ENCODE peak calls at places on chromosomes 4 and X, in eight cellular contexts. Y is left ventricle myocardium inferior, U is fibroblast of villous mesenchyme, O is fibroblast of the aortic adventitia, E is colonic mucosa, T is brain microvascular endothelial cell, K is bronchial epithelial cell, Z is AG09309. N is an unnamed sample.

GRCh38 chrX:12721042-12721441 is 70.2 kb upstream of the PRPS2 start:
- DNase-seq in Y (no peak), U (peak), O (no peak), E (no peak), T (no peak), K (no peak), Z (no peak), N (no peak)

GRCh38 chr4:37689353-37689752 is 3.2 kb upstream of the RELL1 start:
- DNase-seq in Y (no peak), U (no peak), O (peak), E (no peak), T (no peak), K (no peak), Z (no peak), N (peak)

GRCh38 chr4:8588196-8588470 is 4.4 kb upstream of the CPZ start:
- DNase-seq in Y (no peak), U (no peak), O (no peak), E (no peak), T (no peak), K (no peak), Z (no peak), N (no peak)

GRCh38 chr4:143026459-143027170 is 158.1 kb upstream of the USP38 start:
- DNase-seq in Y (no peak), U (no peak), O (peak), E (no peak), T (no peak), K (no peak), Z (no peak), N (no peak)

GRCh38 chr4:123526511-123526910 is 129.9 kb downstream of the SPRY1 start:
- DNase-seq in Y (no peak), U (no peak), O (no peak), E (no peak), T (no peak), K (no peak), Z (no peak), N (no peak)

GRCh38 chr4:84158670-84159069 is 340.4 kb downstream of the NKX6-1 start:
- DNase-seq in Y (no peak), U (no peak), O (no peak), E (no peak), T (no peak), K (no peak), Z (no peak), N (no peak)

GRCh38 chr4:116358633-116359222 is 726.6 kb downstream of the TRAM1L1 start:
- DNase-seq in Y (no peak), U (peak), O (peak), E (peak), T (peak), K (peak), Z (peak), N (peak)

GRCh38 chrX:138775501-138775900 is 64.0 kb upstream of the FGF13 start:
- DNase-seq in Y (no peak), U (peak), O (peak), E (no peak), T (no peak), K (peak), Z (no peak), N (peak)

GRCh38 chr4:8586671-8587468 is 5.7 kb upstream of the CPZ start:
- DNase-seq in Y (no peak), U (no peak), O (no peak), E (no peak), T (no peak), K (peak), Z (no peak), N (no peak)

GRCh38 chr4:85600501-85600900 is 125.6 kb downstream of the ARHGAP24 start:
- DNase-seq in Y (no peak), U (peak), O (no peak), E (no peak), T (no peak), K (no peak), Z (no peak), N (no peak)

GRCh38 chrX:45843518-45843917 is 642.8 kb upstream of the DIPK2B start:
- DNase-seq in Y (no peak), U (no peak), O (peak), E (no peak), T (no peak), K (peak), Z (no peak), N (peak)

GRCh38 chrX:103585421-103586313 is at the start of gene TCEAL4:
- DNase-seq in Y (peak), U (peak), O (peak), E (peak), T (peak), K (peak), Z (no peak), N (peak)

GRCh38 chrX:16970977-16971376 is 24.5 kb downstream of the REPS2 start:
- DNase-seq in Y (no peak), U (peak), O (peak), E (no peak), T (peak), K (peak), Z (no peak), N (peak)

GRCh38 chr4:5037553-5038551 is 13.4 kb upstream of the STK32B start:
- DNase-seq in Y (no peak), U (peak), O (peak), E (no peak), T (peak), K (peak), Z (peak), N (peak)

GRCh38 chr4:170089274-170089742 is 448 bp downstream of the AADAT start:
- DNase-seq in Y (no peak), U (peak), O (peak), E (peak), T (peak), K (peak), Z (no peak), N (peak)

GRCh38 chr4:13540446-13541175 is 3.7 kb downstream of the NKX3-2 start:
- DNase-seq in Y (no peak), U (no peak), O (no peak), E (no peak), T (no peak), K (no peak), Z (no peak), N (no peak)

GRCh38 chrX:155857561-155857960 is 23.6 kb upstream of the VAMP7 start:
- DNase-seq in Y (no peak), U (peak), O (peak), E (no peak), T (no peak), K (peak), Z (no peak), N (peak)

GRCh38 chrX:340121-340520 is 21.5 kb upstream of the GTPBP6 start:
- DNase-seq in Y (peak), U (no peak), O (no peak), E (no peak), T (no peak), K (no peak), Z (no peak), N (no peak)

GRCh38 chr4:154329939-154330338 is 161.7 kb downstream of the DCHS2 start:
- DNase-seq in Y (no peak), U (peak), O (peak), E (no peak), T (no peak), K (peak), Z (peak), N (peak)

GRCh38 chrX:150455220-150455618 is 92.1 kb downstream of the MAMLD1 start:
- DNase-seq in Y (no peak), U (no peak), O (no peak), E (no peak), T (no peak), K (no peak), Z (no peak), N (no peak)

GRCh38 chr4:74370912-74371311 is 6.0 kb downstream of the EREG start:
- DNase-seq in Y (no peak), U (peak), O (peak), E (peak), T (peak), K (peak), Z (no peak), N (peak)

GRCh38 chrX:23883737-23884354 is 23.9 kb downstream of the APOO start:
- DNase-seq in Y (no peak), U (peak), O (peak), E (peak), T (peak), K (peak), Z (no peak), N (peak)

GRCh38 chrX:10166731-10167149 is 10.0 kb downstream of the CLCN4 start:
- DNase-seq in Y (peak), U (no peak), O (no peak), E (no peak), T (no peak), K (no peak), Z (no peak), N (no peak)

GRCh38 chrX:143165778-143166177 is 140.1 kb downstream of the SPANXN4 start:
- DNase-seq in Y (no peak), U (no peak), O (no peak), E (no peak), T (no peak), K (no peak), Z (no peak), N (no peak)

GRCh38 chr4:163273922-163274321 is 58.5 kb downstream of the NPY1R start:
- DNase-seq in Y (no peak), U (no peak), O (no peak), E (no peak), T (no peak), K (no peak), Z (no peak), N (no peak)

GRCh38 chr4:19756661-19757060 is 495.0 kb upstream of the SLIT2 start:
- DNase-seq in Y (no peak), U (peak), O (no peak), E (no peak), T (no peak), K (no peak), Z (no peak), N (no peak)

GRCh38 chrX:44314259-44314734 is 29.2 kb downstream of the EFHC2 start:
- DNase-seq in Y (peak), U (peak), O (peak), E (peak), T (peak), K (peak), Z (no peak), N (peak)

DNA sequence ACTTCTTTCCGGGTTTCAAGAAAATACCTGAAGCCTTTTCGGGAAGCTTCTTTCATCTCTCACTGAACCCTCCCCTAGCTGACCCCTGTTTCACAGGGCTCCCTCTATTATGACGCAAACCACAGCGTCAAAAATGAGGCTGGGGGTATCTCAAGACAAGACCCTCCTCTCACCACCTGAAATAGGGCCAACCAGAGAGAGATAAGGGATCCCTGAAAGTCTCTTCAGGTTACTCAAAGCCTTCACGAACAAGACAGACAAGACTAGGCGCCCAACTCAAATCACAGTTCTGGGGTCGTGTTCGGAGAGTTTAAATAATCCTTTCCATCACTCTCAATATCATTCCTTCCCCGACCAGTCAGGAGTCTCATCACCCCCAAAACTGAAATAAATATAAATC is 1.2 kb downstream of the PHF8 start:
- DNase-seq in Y (no peak), U (no peak), O (no peak), E (no peak), T (no peak), K (peak), Z (no peak), N (no peak)
- TF ChIP-seq CTCF in Y (no peak), U (no peak), O (no peak), E (no peak), T (no peak), K (no peak), Z (no peak), N (no peak)

GRCh38 chr4:153127773-153128494 is 76.3 kb upstream of the TRIM2 start:
- DNase-seq in Y (peak), U (peak), O (peak), E (peak), T (peak), K (peak), Z (no peak), N (peak)
- H3K4me3 ChIP-seq in Y (peak), U (peak), O (peak), E (no peak), T (peak), K (no peak), Z (no peak), N (peak)

GRCh38 chrX:87583679-87584078 is 66.1 kb downstream of the KLHL4 start:
- DNase-seq in Y (no peak), U (peak), O (peak), E (peak), T (no peak), K (no peak), Z (no peak), N (peak)
- TF ChIP-seq CTCF in Y (peak), U (peak), O (peak), E (peak), T (peak), K (peak), Z (peak), N (peak)

GRCh38 chr4:113355550-113356371 is 306.3 kb downstream of the ANK2 start:
- DNase-seq in Y (peak), U (peak), O (peak), E (no peak), T (peak), K (peak), Z (peak), N (peak)
- H3K4me3 ChIP-seq in Y (peak), U (no peak), O (no peak), E (no peak), T (peak), K (no peak), Z (no peak), N (no peak)

DNA sequence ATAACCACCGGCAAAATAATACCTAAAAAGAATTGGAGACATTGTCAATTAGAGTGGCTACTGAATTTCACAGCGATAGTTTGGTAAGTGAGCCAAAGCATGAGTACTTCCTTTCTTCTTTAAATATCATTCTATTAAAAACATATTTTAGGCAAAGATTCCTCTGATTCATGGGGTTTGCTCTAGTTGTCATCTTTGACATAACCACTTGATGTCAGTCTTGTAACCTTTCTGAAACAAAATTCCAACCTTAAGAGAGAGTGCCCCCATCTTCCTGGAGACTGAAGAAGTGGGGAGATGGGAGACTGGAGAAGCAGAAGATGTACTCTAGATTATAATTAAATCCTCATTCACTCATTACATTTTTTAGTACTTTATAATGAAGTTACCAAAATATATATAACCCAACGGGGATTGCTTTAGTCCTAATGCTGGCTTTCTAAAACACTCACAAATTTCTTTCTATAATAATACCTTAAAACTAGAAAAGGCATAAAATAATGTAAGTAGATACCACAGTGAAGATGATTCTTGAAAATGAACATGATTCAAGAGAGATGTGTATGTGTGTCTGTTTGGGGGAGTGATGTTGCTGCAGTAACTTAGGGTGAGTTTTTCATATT is 96.4 kb downstream of the EMCN start:
- DNase-seq in Y (no peak), U (peak), O (peak), E (no peak), T (peak), K (peak), Z (no peak), N (peak)
- TF ChIP-seq CTCF in Y (peak), U (peak), O (peak), E (no peak), T (peak), K (peak), Z (peak), N (peak)

GRCh38 chr4:89109841-89110540 is 1.3 kb upstream of the TIGD2 start:
- DNase-seq in Y (no peak), U (no peak), O (peak), E (no peak), T (no peak), K (no peak), Z (no peak), N (peak)

GRCh38 chr4:89101256-89102161 is 9.8 kb upstream of the TIGD2 start:
- DNase-seq in Y (no peak), U (no peak), O (no peak), E (no peak), T (no peak), K (peak), Z (no peak), N (peak)

GRCh38 chr4:89108068-89108467 is 3.3 kb upstream of the TIGD2 start:
- DNase-seq in Y (no peak), U (no peak), O (no peak), E (no peak), T (no peak), K (no peak), Z (no peak), N (no peak)

GRCh38 chr4:89110541-89110985 is 770 bp upstream of the TIGD2 start:
- DNase-seq in Y (no peak), U (no peak), O (no peak), E (no peak), T (no peak), K (no peak), Z (no peak), N (no peak)

GRCh38 chr4:89105726-89106125 is 5.6 kb upstream of the TIGD2 start:
- DNase-seq in Y (no peak), U (no peak), O (no peak), E (no peak), T (no peak), K (no peak), Z (no peak), N (no peak)
- H3K4me3 ChIP-seq in Y (no peak), U (no peak), O (no peak), E (no peak), T (no peak), K (no peak), Z (no peak), N (no peak)

N was measured in choroid plexus epithelial cell.